ENCODE peak calls at places on chromosomes 7 and 10, in four cellular contexts. One of them, this sample, is unnamed.

GRCh38 chr7:47039089-47039648 is 542.7 kb downstream of the TNS3 start:
- DNase-seq in HepG2: no peak
- DNase-seq in K562: no peak
- DNase-seq in GM12878: no peak
- DNase-seq in this sample: no peak

GRCh38 chr7:137151056-137151731 is 192.3 kb downstream of the PTN start:
- DNase-seq in HepG2: no peak
- DNase-seq in K562: no peak
- DNase-seq in GM12878: no peak
- DNase-seq in this sample: no peak

GRCh38 chr10:90885176-90885575 is 13.4 kb downstream of the RPP30 start:
- DNase-seq in HepG2: no peak
- DNase-seq in K562: no peak
- DNase-seq in GM12878: no peak
- DNase-seq in this sample: no peak

GRCh38 chr7:137001041-137001440 is 132.6 kb downstream of the CHRM2 start:
- DNase-seq in HepG2: no peak
- DNase-seq in K562: no peak
- DNase-seq in GM12878: no peak
- DNase-seq in this sample: no peak

GRCh38 chr7:39832519-39833085 is 117.5 kb upstream of the CDK13 start:
- DNase-seq in HepG2: no peak
- DNase-seq in K562: no peak
- DNase-seq in GM12878: no peak
- DNase-seq in this sample: no peak

GRCh38 chr10:127354992-127355391 is 158.6 kb upstream of the INSYN2A start:
- DNase-seq in HepG2: no peak
- DNase-seq in K562: peak; percentile 7
- DNase-seq in GM12878: no peak
- DNase-seq in this sample: no peak

GRCh38 chr10:77801474-77802238 is 124.9 kb downstream of the DLG5 start:
- DNase-seq in HepG2: no peak
- DNase-seq in K562: no peak
- DNase-seq in GM12878: peak; percentile 53
- DNase-seq in this sample: no peak

GRCh38 chr10:4242561-4243035 is 457.6 kb upstream of the KLF6 start:
- DNase-seq in HepG2: no peak
- DNase-seq in K562: no peak
- DNase-seq in GM12878: no peak
- DNase-seq in this sample: no peak

GRCh38 chr7:27647489-27647888 is 15.2 kb downstream of the HIBADH start:
- DNase-seq in HepG2: no peak
- DNase-seq in K562: no peak
- DNase-seq in GM12878: no peak
- DNase-seq in this sample: no peak

GRCh38 chr7:22202141-22202540 is 154.8 kb downstream of the RAPGEF5 start:
- DNase-seq in HepG2: no peak
- DNase-seq in K562: no peak
- DNase-seq in GM12878: no peak
- DNase-seq in this sample: no peak

GRCh38 chr7:22549667-22550513 is 49.9 kb upstream of the STEAP1B start:
- DNase-seq in HepG2: peak; percentile 7
- DNase-seq in K562: no peak
- DNase-seq in GM12878: no peak
- DNase-seq in this sample: peak; percentile 90

GRCh38 chr7:89458076-89458475 is 662.5 kb upstream of the TEX47 start:
- DNase-seq in HepG2: no peak
- DNase-seq in K562: no peak
- DNase-seq in GM12878: no peak
- DNase-seq in this sample: no peak

GRCh38 chr10:77333610-77334340 is 303.8 kb downstream of the KCNMA1 start:
- DNase-seq in HepG2: peak; percentile 85
- DNase-seq in K562: no peak
- DNase-seq in GM12878: no peak
- DNase-seq in this sample: no peak

GRCh38 chr10:62805139-62806092 is 896 bp downstream of the ADO start:
- DNase-seq in HepG2: peak; percentile 43
- DNase-seq in K562: peak; percentile 41
- DNase-seq in GM12878: no peak
- DNase-seq in this sample: peak; percentile 38

GRCh38 chr7:100673942-100674431 is 447 bp downstream of the GNB2 start:
- DNase-seq in HepG2: no peak
- DNase-seq in K562: peak; percentile 65
- DNase-seq in GM12878: no peak
- DNase-seq in this sample: no peak

GRCh38 chr10:28552775-28553174 is 19.9 kb downstream of the WAC start:
- DNase-seq in HepG2: no peak
- DNase-seq in K562: no peak
- DNase-seq in GM12878: no peak
- DNase-seq in this sample: no peak

GRCh38 chr10:28554952-28555351 is 22.0 kb downstream of the WAC start:
- DNase-seq in HepG2: no peak
- DNase-seq in K562: no peak
- DNase-seq in GM12878: no peak
- DNase-seq in this sample: no peak

GRCh38 chr10:28555358-28555757 is 22.4 kb downstream of the WAC start:
- DNase-seq in HepG2: no peak
- DNase-seq in K562: no peak
- DNase-seq in GM12878: no peak
- DNase-seq in this sample: no peak

GRCh38 chr10:28556142-28556541 is 23.2 kb downstream of the WAC start:
- DNase-seq in HepG2: no peak
- DNase-seq in K562: no peak
- DNase-seq in GM12878: no peak
- DNase-seq in this sample: no peak

GRCh38 chr10:28553963-28554362 is 21.0 kb downstream of the WAC start:
- DNase-seq in HepG2: no peak
- DNase-seq in K562: no peak
- DNase-seq in GM12878: no peak
- DNase-seq in this sample: no peak
- TF ChIP-seq CREM in HepG2: no peak
- TF ChIP-seq CREM in K562: no peak
- TF ChIP-seq CREM in GM12878: no peak
- TF ChIP-seq CREM in this sample: no peak

GRCh38 chr7:148697256-148697841 is 1.4 kb upstream of the CUL1 start:
- DNase-seq in HepG2: no peak
- DNase-seq in K562: no peak
- DNase-seq in GM12878: no peak
- DNase-seq in this sample: no peak
- TF ChIP-seq SP1 in HepG2: no peak
- TF ChIP-seq SP1 in K562: no peak
- TF ChIP-seq SP1 in GM12878: no peak
- TF ChIP-seq SP1 in this sample: no peak

GRCh38 chr10:22652988-22653431 is 61.4 kb downstream of the PIP4K2A start:
- DNase-seq in HepG2: no peak
- DNase-seq in K562: no peak
- DNase-seq in GM12878: no peak
- DNase-seq in this sample: no peak
- TF ChIP-seq CREM in HepG2: no peak
- TF ChIP-seq CREM in K562: no peak
- TF ChIP-seq CREM in GM12878: no peak
- TF ChIP-seq CREM in this sample: no peak

GRCh38 chr10:130807721-130808120 is 503.8 kb downstream of the TCERG1L start:
- DNase-seq in HepG2: no peak
- DNase-seq in K562: no peak
- DNase-seq in GM12878: no peak
- DNase-seq in this sample: no peak
- TF ChIP-seq SP1 in HepG2: no peak
- TF ChIP-seq SP1 in K562: no peak
- TF ChIP-seq SP1 in GM12878: no peak
- TF ChIP-seq SP1 in this sample: no peak

GRCh38 chr10:58691528-58691927 is 178.9 kb downstream of the BICC1 start:
- DNase-seq in HepG2: no peak
- DNase-seq in K562: no peak
- DNase-seq in GM12878: no peak
- DNase-seq in this sample: no peak
- TF ChIP-seq CREM in HepG2: no peak
- TF ChIP-seq CREM in K562: no peak
- TF ChIP-seq CREM in GM12878: no peak
- TF ChIP-seq CREM in this sample: no peak